ENCODE peak calls at places on chromosomes 5 and 9, in six cellular contexts. U is suprapubic skin; M is colonic mucosa; R is left ventricle myocardium inferior; D is CD8-positive, alpha-beta T cell; Z is GM23248. A is an unnamed sample. For H3K27me3 and H3K4me1, the result is how much of the 10 kb centered on the place peaks cover.

GRCh38 chr9:79667716-79668458 is 96.1 kb downstream of the TLE4 start:
- DNase-seq in U (no peak), M (no peak), R (no peak), D (no peak), Z (no peak), A (no peak)

GRCh38 chr5:67081259-67081658 is 115.3 kb downstream of the CD180 start:
- DNase-seq in U (no peak), M (no peak), R (no peak), D (no peak), Z (no peak), A (no peak)

GRCh38 chr5:142143878-142144277 is 35.3 kb downstream of the NDFIP1 start:
- DNase-seq in U (no peak), M (no peak), R (no peak), D (no peak), Z (peak), A (peak)

GRCh38 chr9:33197279-33197678 is 30.1 kb upstream of the B4GALT1 start:
- DNase-seq in U (no peak), M (no peak), R (peak), D (no peak), Z (no peak), A (no peak)

GRCh38 chr5:178304761-178305645 is 72.4 kb upstream of the PHYKPL start:
- DNase-seq in U (peak), M (no peak), R (no peak), D (no peak), Z (peak), A (no peak)

GRCh38 chr5:142512041-142512679 is 173.7 kb downstream of the FGF1 start:
- DNase-seq in U (no peak), M (no peak), R (no peak), D (no peak), Z (peak), A (no peak)

GRCh38 chr9:127370147-127370579 is 26.8 kb upstream of the SLC2A8 start:
- DNase-seq in U (no peak), M (no peak), R (no peak), D (no peak), Z (no peak), A (no peak)

GRCh38 chr5:10420926-10421325 is 20.8 kb upstream of the ROPN1L start:
- DNase-seq in U (no peak), M (no peak), R (no peak), D (no peak), Z (peak), A (no peak)

GRCh38 chr5:13859285-13859684 is 85.2 kb downstream of the DNAH5 start:
- DNase-seq in U (no peak), M (no peak), R (no peak), D (no peak), Z (peak), A (no peak)

GRCh38 chr9:106860731-106861584 is 2.0 kb upstream of the ZNF462 start:
- DNase-seq in U (no peak), M (peak), R (peak), D (no peak), Z (peak), A (no peak)

GRCh38 chr5:150281987-150282386 is 7.6 kb downstream of the CAMK2A start:
- DNase-seq in U (no peak), M (no peak), R (no peak), D (no peak), Z (no peak), A (no peak)

GRCh38 chr5:150277043-150277442 is 12.5 kb downstream of the CAMK2A start:
- DNase-seq in U (no peak), M (no peak), R (no peak), D (no peak), Z (no peak), A (no peak)

GRCh38 chr5:150279618-150280017 is 10.0 kb downstream of the CAMK2A start:
- DNase-seq in U (no peak), M (no peak), R (no peak), D (no peak), Z (no peak), A (no peak)

GRCh38 chr5:150278046-150278760 is 11.4 kb downstream of the CAMK2A start:
- DNase-seq in U (no peak), M (no peak), R (no peak), D (no peak), Z (peak), A (no peak)

GRCh38 chr5:150278916-150279315 is 10.7 kb downstream of the CAMK2A start:
- DNase-seq in U (no peak), M (no peak), R (no peak), D (no peak), Z (peak), A (no peak)
- H3K27ac ChIP-seq in U (no peak), M (no peak), R (no peak), D (no peak), Z (peak), A (no peak)

DNA sequence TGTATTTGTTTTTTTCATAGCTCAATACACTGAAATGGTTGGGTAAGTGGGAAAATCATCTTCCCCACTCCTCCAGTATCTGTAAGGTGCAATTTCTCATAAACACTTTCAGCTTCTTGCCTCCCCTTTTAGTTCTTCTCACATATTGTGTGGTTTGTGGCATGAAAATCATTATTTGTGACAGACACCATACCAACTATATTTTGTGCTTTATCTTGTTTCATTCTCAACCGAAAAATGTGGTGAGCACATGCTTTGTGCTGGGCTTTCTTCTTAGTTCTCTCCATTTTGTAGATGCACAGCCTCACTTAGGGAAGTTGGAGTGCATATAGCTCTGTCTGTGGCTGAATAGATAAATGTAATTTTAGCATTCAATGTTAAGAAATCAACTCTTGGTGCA is 6.4 kb upstream of the ANXA2R start:
- DNase-seq in U (no peak), M (no peak), R (no peak), D (no peak), Z (no peak), A (no peak)
- H3K27me3 ChIP-seq in U (under half), M (under half), R (under half), D (under half), Z (under half), A (under half)

GRCh38 chr9:93093449-93094293 is 2.3 kb upstream of the CARD19 start:
- DNase-seq in U (peak), M (peak), R (no peak), D (no peak), Z (no peak), A (peak)
- H3K4me1 ChIP-seq in U (under half), M (under half), R (half or more), D (under half), Z (under half), A (under half)

GRCh38 chr5:76426391-76426802 is 23.3 kb downstream of the IQGAP2 start:
- DNase-seq in U (no peak), M (no peak), R (no peak), D (no peak), Z (no peak), A (no peak)

GRCh38 chr5:76422175-76422574 is 19.1 kb downstream of the IQGAP2 start:
- DNase-seq in U (no peak), M (no peak), R (no peak), D (no peak), Z (no peak), A (no peak)

GRCh38 chr5:76427481-76428140 is 24.5 kb downstream of the IQGAP2 start:
- DNase-seq in U (no peak), M (no peak), R (no peak), D (no peak), Z (no peak), A (no peak)

GRCh38 chr5:76422742-76423141 is 19.7 kb downstream of the IQGAP2 start:
- DNase-seq in U (no peak), M (no peak), R (no peak), D (no peak), Z (no peak), A (no peak)

GRCh38 chr5:76425940-76426339 is 22.9 kb downstream of the IQGAP2 start:
- DNase-seq in U (no peak), M (no peak), R (no peak), D (no peak), Z (no peak), A (no peak)
- H3K27ac ChIP-seq in U (no peak), M (no peak), R (no peak), D (no peak), Z (no peak), A (no peak)

GRCh38 chr5:969421-969839 is 39.2 kb upstream of the NKD2 start:
- DNase-seq in U (no peak), M (no peak), R (no peak), D (no peak), Z (peak), A (no peak)
- H3K27me3 ChIP-seq in U (under half), M (under half), R (half or more), D (under half), Z (half or more), A (under half)

GRCh38 chr9:27539479-27540441 is 10.1 kb upstream of the MOB3B start:
- DNase-seq in U (no peak), M (no peak), R (no peak), D (no peak), Z (peak), A (no peak)
- H3K4me1 ChIP-seq in U (under half), M (under half), R (half or more), D (under half), Z (under half), A (under half)

DNA sequence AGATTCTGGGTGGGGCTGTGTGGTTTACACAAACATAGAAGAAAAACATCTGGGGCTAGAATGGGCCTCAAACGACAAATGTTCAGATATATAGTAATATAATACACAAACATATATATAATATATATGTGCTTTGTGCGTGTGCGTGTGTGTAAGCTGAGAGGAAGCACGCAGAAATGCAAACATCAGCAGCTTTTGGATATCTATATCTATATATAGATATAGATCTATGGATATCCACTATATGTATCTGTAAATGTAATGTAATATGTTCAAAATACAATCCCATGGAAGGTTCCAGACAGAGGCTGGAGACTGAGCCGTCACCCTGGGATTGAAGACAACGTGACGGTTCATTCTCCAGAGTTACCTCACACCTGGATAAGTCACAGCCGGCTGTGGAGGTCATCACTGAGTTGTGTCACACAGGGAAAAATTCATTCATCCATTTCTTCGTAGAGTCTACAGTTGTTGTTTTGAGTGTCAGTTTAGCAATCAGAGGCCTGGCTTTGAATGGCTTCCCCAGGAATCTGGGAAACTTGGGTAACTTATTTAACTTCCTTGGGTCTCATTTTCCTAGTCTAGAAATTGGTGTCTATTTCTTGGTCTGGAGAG is 123.0 kb upstream of the CPEB4 start:
- DNase-seq in U (no peak), M (no peak), R (no peak), D (no peak), Z (no peak), A (no peak)
- H3K27ac ChIP-seq in U (peak), M (no peak), R (peak), D (no peak), Z (peak), A (no peak)